ENCODE peak calls at places on chromosomes 1 and 21, in six cellular contexts. Z is H1, B is endodermal cell, E is mesendoderm, F is heart left ventricle, R is ovary. Y is an unnamed sample.

GRCh38 chr1:246178902-246179301 is 328.2 kb downstream of the SMYD3 start:
- DNase-seq in B (no peak), E (no peak), F (no peak), Z (no peak), R (no peak), Y (no peak)

GRCh38 chr1:109985251-109986053 is 887 bp downstream of the AHCYL1 start:
- DNase-seq in F (no peak), Z (no peak), R (no peak), E (no peak), B (no peak), Y (no peak)

GRCh38 chr1:92538048-92538412 is 51.3 kb upstream of the GFI1 start:
- DNase-seq in E (no peak), Z (no peak), B (no peak), R (no peak), F (no peak), Y (no peak)

GRCh38 chr1:52659851-52660596 is 27.1 kb downstream of the SHISAL2A start:
- DNase-seq in E (peak; percentile 82), Z (peak; percentile 53), R (no peak), B (peak; percentile 63), F (no peak), Y (no peak)

GRCh38 chr1:2373551-2374259 is 17.6 kb downstream of the MORN1 start:
- DNase-seq in R (peak; percentile 20), F (peak; percentile 52), B (peak; percentile 52), Z (no peak), E (no peak), Y (peak; percentile 64)

GRCh38 chr1:204213668-204214662 is at the start of gene GOLT1A:
- DNase-seq in E (peak; percentile 93), R (peak; percentile 58), Z (peak; percentile 66), B (peak; percentile 95), F (peak; percentile 74), Y (peak; percentile 69)

GRCh38 chr1:167137285-167138192 is 43.7 kb downstream of the STYXL2 start:
- DNase-seq in R (no peak), E (no peak), Z (no peak), F (no peak), B (no peak), Y (no peak)

GRCh38 chr1:154324669-154325582 is at the start of gene ATP8B2:
- DNase-seq in B (peak; percentile 96), E (peak; percentile 91), F (peak; percentile 86), Z (peak; percentile 54), R (peak; percentile 88), Y (peak; percentile 93)

GRCh38 chr1:95072117-95072516 is 634 bp downstream of the ALG14 start:
- DNase-seq in F (no peak), Z (no peak), B (no peak), R (no peak), E (no peak), Y (no peak)

GRCh38 chr1:56577859-56578663 is 1.3 kb downstream of the PLPP3 start:
- DNase-seq in E (peak; percentile 75), B (peak; percentile 80), Z (no peak), R (peak; percentile 57), F (peak; percentile 80), Y (peak; percentile 81)

GRCh38 chr1:205610036-205610435 is 21.8 kb downstream of the ELK4 start:
- DNase-seq in R (no peak), F (no peak), Z (no peak), B (no peak), E (peak; percentile 79), Y (no peak)

GRCh38 chr21:38817371-38818335 is 11.9 kb downstream of the ETS2 start:
- DNase-seq in F (no peak), R (no peak), E (no peak), B (no peak), Z (no peak), Y (no peak)

GRCh38 chr1:161502641-161503393 is 2.4 kb upstream of the FCGR2A start:
- DNase-seq in F (no peak), Z (no peak), B (no peak), E (no peak), R (no peak), Y (no peak)

GRCh38 chr1:156428772-156429288 is 59.8 kb downstream of the RHBG start:
- DNase-seq in B (peak; percentile 63), R (no peak), E (no peak), F (no peak), Z (no peak), Y (no peak)
- H3K4me3 ChIP-seq in B (peak overlapping the region; percentile 73), R (no peak overlapping the region), E (peak overlapping the region; percentile 51), F (no peak overlapping the region), Z (no peak overlapping the region), Y (no peak overlapping the region)

GRCh38 chr1:216721878-216722277 is 1.4 kb downstream of the ESRRG start:
- DNase-seq in F (no peak), R (no peak), Z (no peak), B (no peak), E (no peak), Y (no peak)
- H3K4me1 ChIP-seq in F (no peaks in the 10 kb centered on the region), R (no peaks in the 10 kb centered on the region), Z (no peaks in the 10 kb centered on the region), B (peaks cover 3% of the 10 kb centered on the region), E (no peaks in the 10 kb centered on the region), Y (no peaks in the 10 kb centered on the region)

GRCh38 chr1:235887676-235888075 is 21.0 kb upstream of the LYST start:
- DNase-seq in Z (no peak), F (no peak), E (no peak), R (no peak), B (no peak), Y (no peak)
- H3K27ac ChIP-seq in Z (no peak overlapping the region), F (no peak overlapping the region), E (no peak overlapping the region), R (no peak overlapping the region), B (no peak overlapping the region), Y (no peak overlapping the region)

GRCh38 chr1:30808067-30808662 is 50.6 kb upstream of the LAPTM5 start:
- DNase-seq in R (no peak), B (peak; percentile 51), F (no peak), Z (no peak), E (no peak), Y (peak; percentile 38)

GRCh38 chr1:30807318-30808066 is 49.9 kb upstream of the LAPTM5 start:
- DNase-seq in Z (no peak), R (peak; percentile 46), B (no peak), F (peak; percentile 79), E (no peak), Y (no peak)

GRCh38 chr1:30810416-30811105 is 53.0 kb upstream of the LAPTM5 start:
- DNase-seq in F (no peak), R (no peak), Z (no peak), E (no peak), B (no peak), Y (no peak)

GRCh38 chr1:30811187-30811586 is 53.6 kb upstream of the LAPTM5 start:
- DNase-seq in Z (no peak), E (no peak), B (no peak), R (no peak), F (no peak), Y (no peak)

DNA sequence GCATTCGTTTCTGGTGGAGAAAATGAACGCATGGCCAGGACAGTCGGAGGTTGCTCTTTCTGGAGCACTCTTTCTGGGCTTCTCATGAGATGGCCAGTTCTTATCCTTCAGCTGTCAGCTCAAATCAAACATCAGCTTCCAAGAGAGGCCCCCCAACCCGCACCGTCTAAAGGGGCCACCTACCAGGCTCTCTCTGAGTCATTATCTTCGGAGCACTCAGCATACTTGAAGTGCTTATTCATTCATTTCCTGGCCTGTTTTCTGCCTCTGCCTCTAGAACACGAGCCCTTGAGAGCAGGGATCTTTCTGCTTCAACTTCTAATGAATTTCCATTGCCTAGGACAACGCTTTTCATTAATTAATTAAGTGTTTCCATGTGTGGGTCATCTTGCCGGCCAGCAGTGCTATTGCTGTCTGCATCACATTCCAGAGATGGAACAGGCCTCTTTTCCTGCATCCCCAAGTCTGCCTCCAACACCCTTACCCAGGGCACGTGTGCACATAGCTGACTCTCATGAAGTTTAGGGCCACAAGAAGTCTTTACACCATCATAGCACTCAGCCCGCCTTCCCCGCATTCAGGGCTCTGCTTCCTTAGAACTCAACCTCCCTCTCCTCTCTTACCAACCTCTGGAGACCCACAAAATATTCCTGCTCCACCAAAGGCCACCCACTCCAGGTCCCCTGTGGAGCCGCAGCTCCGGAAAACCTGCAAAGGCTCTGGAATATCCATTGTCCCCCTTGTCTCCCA is 52.1 kb upstream of the LAPTM5 start:
- DNase-seq in R (no peak), B (peak; percentile 56), E (peak; percentile 72), Z (no peak), F (no peak), Y (no peak)
- H3K4me3 ChIP-seq in R (no peak overlapping the region), B (no peak overlapping the region), E (no peak overlapping the region), Z (no peak overlapping the region), F (no peak overlapping the region), Y (no peak overlapping the region)

DNA sequence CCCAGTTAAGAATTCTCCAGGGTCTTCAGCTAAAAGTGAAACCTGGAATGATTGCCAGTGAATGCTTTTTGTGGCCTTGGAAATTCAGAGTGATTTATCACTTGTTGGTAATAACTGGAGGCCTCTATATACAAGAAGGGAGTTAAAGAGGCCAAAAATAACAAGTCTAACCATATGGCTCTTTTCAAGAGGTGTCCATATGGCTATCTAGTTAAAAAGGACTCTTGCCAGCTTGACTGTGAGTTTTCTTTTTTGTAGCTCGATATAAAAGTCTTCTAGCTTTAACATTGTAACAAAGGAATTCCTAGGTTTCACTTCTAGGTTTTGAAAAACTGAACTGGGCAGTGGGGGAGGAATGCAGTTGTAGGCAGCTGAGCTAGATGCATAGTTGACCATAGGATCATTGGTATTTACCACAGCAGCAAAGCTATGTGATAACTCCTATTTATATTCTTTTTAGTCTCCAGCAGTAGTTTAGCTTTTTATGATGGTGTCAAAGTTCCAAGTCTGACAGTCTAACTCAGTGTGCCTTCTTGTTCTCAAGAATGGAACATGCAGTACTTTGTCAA is 44.4 kb downstream of the CACHD1 start:
- DNase-seq in B (no peak), E (no peak), Z (no peak), F (no peak), R (no peak), Y (no peak)
- H3K4me1 ChIP-seq in B (peaks cover 17% of the 10 kb centered on the region), E (peaks cover 14% of the 10 kb centered on the region), Z (peaks cover 24% of the 10 kb centered on the region), F (peaks cover 3% of the 10 kb centered on the region), R (peaks cover 42% of the 10 kb centered on the region), Y (peaks cover 4% of the 10 kb centered on the region)

GRCh38 chr1:23152966-23153684 is 15.5 kb downstream of the LUZP1 start:
- DNase-seq in R (no peak), Z (no peak), E (peak; percentile 19), F (no peak), B (no peak), Y (no peak)

GRCh38 chr1:23159963-23160877 is 8.4 kb downstream of the LUZP1 start:
- DNase-seq in Z (no peak), F (no peak), E (no peak), B (no peak), R (no peak), Y (no peak)

GRCh38 chr1:23156940-23157339 is 11.7 kb downstream of the LUZP1 start:
- DNase-seq in Z (no peak), F (no peak), B (no peak), R (no peak), E (no peak), Y (no peak)
- H3K27ac ChIP-seq in Z (no peak overlapping the region), F (no peak overlapping the region), B (no peak overlapping the region), R (no peak overlapping the region), E (no peak overlapping the region), Y (no peak overlapping the region)

DNA sequence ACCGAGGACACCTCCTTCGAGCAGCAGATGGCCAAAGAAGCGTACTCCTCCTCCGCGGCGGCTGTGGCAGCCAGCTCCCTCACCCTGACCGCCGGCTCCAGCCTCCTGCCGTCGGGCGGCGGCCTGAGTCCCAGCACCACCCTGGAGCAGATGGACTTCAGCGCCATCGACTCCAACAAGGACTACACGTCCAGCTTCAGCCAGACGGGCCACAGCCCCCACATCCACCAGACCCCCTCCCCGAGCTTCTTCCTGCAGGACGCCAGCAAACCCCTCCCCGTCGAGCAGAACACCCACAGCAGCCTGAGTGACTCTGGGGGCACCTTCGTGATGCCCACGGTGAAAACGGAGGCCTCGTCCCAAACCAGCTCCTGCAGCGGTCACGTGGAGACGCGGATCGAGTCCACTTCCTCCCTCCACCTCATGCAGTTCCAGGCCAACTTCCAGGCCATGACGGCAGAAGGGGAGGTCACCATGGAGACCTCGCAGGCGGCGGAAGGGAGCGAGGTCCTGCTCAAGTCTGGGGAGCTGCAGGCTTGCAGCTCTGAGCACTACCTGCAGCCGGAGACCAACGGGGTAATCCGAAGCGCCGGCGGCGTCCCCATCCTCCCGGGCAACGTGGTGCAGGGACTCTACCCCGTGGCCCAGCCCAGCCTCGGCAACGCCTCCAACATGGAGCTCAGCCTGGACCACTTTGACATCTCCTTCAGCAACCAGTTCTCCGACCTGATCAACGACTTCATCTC is 106.8 kb upstream of the VAMP3 start:
- DNase-seq in B (no peak), Z (no peak), R (no peak), F (no peak), E (no peak), Y (no peak)
- H3K4me3 ChIP-seq in B (no peak overlapping the region), Z (no peak overlapping the region), R (no peak overlapping the region), F (no peak overlapping the region), E (no peak overlapping the region), Y (no peak overlapping the region)